ENCODE peak calls at places on chromosomes 4 and X, in five cellular contexts. L is astrocyte of the spinal cord, W is right cardiac atrium, R is epithelial cell of esophagus, E is cardiac fibroblast. J is an unnamed sample.

GRCh38 chrX:68417651-68418050 is 15.6 kb downstream of the OPHN1 start:
- DNase-seq in L (no peak), E (no peak), R (peak), W (no peak), J (no peak)

GRCh38 chr4:66639361-66639760 is 905.9 kb downstream of the CENPC start:
- DNase-seq in E (peak), W (no peak), R (peak), L (peak), J (no peak)

GRCh38 chrX:124342174-124342867 is 4.0 kb upstream of the SH2D1A start:
- DNase-seq in L (no peak), R (no peak), E (no peak), W (no peak), J (no peak)

GRCh38 chrX:154121961-154122360 is 22.1 kb upstream of the OPN1LW start:
- DNase-seq in R (peak), L (no peak), W (no peak), E (no peak), J (no peak)

GRCh38 chr4:39037491-39037825 is 5.2 kb upstream of the TMEM156 start:
- DNase-seq in L (peak), R (peak), E (peak), W (no peak), J (no peak)

GRCh38 chr4:136831553-136831952 is 700.7 kb downstream of the PCDH18 start:
- DNase-seq in R (no peak), W (no peak), E (no peak), L (no peak), J (peak)

GRCh38 chr4:118941799-118942198 is 53.1 kb downstream of the SYNPO2 start:
- DNase-seq in L (peak), R (no peak), E (peak), W (no peak), J (no peak)

GRCh38 chr4:162015090-162015489 is 148.7 kb downstream of the FSTL5 start:
- DNase-seq in W (no peak), E (peak), L (no peak), R (peak), J (no peak)

GRCh38 chr4:91288702-91289311 is 1015.0 kb upstream of the GRID2 start:
- DNase-seq in E (no peak), W (no peak), L (no peak), R (peak), J (no peak)

GRCh38 chrX:47223476-47224250 is 5.2 kb downstream of the CDK16 start:
- DNase-seq in L (no peak), W (no peak), E (no peak), R (no peak), J (no peak)

GRCh38 chr4:98688416-98689290 is 30.2 kb upstream of the TSPAN5 start:
- DNase-seq in L (peak), W (no peak), E (peak), R (peak), J (peak)

GRCh38 chr4:173121044-173121685 is 47.4 kb upstream of the GALNT7 start:
- DNase-seq in L (peak), E (peak), R (peak), W (no peak), J (peak)

GRCh38 chrX:2697306-2697705 is 6.2 kb downstream of the CD99 start:
- DNase-seq in E (no peak), R (peak), W (no peak), L (no peak), J (no peak)

GRCh38 chr4:8343051-8343966 is 73.8 kb downstream of the HTRA3 start:
- DNase-seq in R (no peak), L (no peak), E (no peak), W (peak), J (no peak)

GRCh38 chr4:115537387-115537786 is 424.0 kb upstream of the NDST4 start:
- DNase-seq in W (no peak), L (peak), E (peak), R (peak), J (no peak)

GRCh38 chr4:103002551-103002950 is 17.0 kb downstream of the SLC9B1 start:
- DNase-seq in R (peak), E (peak), W (no peak), L (peak), J (no peak)

GRCh38 chrX:22534643-22535042 is 261.9 kb downstream of the CBLL2 start:
- DNase-seq in R (peak), E (peak), W (peak), L (peak), J (no peak)

GRCh38 chr4:19982556-19982955 is 269.1 kb upstream of the SLIT2 start:
- DNase-seq in R (peak), E (peak), W (no peak), L (peak), J (no peak)

GRCh38 chr4:52837716-52838558 is 24.2 kb upstream of the RASL11B start:
- DNase-seq in L (peak), E (peak), R (peak), W (no peak), J (peak)

GRCh38 chr4:4860381-4860802 is 927 bp downstream of the MSX1 start:
- DNase-seq in E (peak), L (peak), W (no peak), R (no peak), J (no peak)

GRCh38 chr4:105474110-105474518 is 252 bp upstream of the PPA2 start:
- DNase-seq in L (peak), R (peak), E (peak), W (peak), J (no peak)

GRCh38 chr4:154004028-154004427 is 215.1 kb upstream of the SFRP2 start:
- DNase-seq in L (no peak), R (no peak), E (peak), W (no peak), J (no peak)

GRCh38 chr4:52577285-52577968 is 81.7 kb downstream of the USP46 start:
- DNase-seq in E (peak), R (peak), W (no peak), L (peak), J (no peak)

GRCh38 chr4:98801259-98801725 is 127.6 kb downstream of the EIF4E start:
- DNase-seq in W (no peak), L (no peak), E (no peak), R (no peak), J (no peak)

GRCh38 chrX:46376246-46376885 is 168.9 kb downstream of the ZNF674 start:
- DNase-seq in L (peak), R (peak), W (no peak), E (peak), J (peak)

GRCh38 chr4:87977521-87978278 is 2.2 kb downstream of the SPP1 start:
- DNase-seq in R (no peak), E (no peak), L (no peak), W (no peak), J (no peak)
- H3K4me3 ChIP-seq in R (no peak), E (no peak), L (no peak), W (no peak), J (no peak)

GRCh38 chrX:1502241-1502640 is 34.7 kb downstream of the P2RY8 start:
- DNase-seq in W (no peak), L (no peak), R (no peak), E (no peak), J (no peak)

GRCh38 chrX:1506916-1507315 is 30.1 kb downstream of the P2RY8 start:
- DNase-seq in W (no peak), L (no peak), E (no peak), R (no peak), J (no peak)

GRCh38 chrX:1502853-1503252 is 34.1 kb downstream of the P2RY8 start:
- DNase-seq in E (no peak), W (no peak), L (no peak), R (no peak), J (no peak)

GRCh38 chrX:1496076-1496475 is 40.9 kb downstream of the P2RY8 start:
- DNase-seq in W (no peak), L (no peak), E (no peak), R (no peak), J (no peak)

DNA sequence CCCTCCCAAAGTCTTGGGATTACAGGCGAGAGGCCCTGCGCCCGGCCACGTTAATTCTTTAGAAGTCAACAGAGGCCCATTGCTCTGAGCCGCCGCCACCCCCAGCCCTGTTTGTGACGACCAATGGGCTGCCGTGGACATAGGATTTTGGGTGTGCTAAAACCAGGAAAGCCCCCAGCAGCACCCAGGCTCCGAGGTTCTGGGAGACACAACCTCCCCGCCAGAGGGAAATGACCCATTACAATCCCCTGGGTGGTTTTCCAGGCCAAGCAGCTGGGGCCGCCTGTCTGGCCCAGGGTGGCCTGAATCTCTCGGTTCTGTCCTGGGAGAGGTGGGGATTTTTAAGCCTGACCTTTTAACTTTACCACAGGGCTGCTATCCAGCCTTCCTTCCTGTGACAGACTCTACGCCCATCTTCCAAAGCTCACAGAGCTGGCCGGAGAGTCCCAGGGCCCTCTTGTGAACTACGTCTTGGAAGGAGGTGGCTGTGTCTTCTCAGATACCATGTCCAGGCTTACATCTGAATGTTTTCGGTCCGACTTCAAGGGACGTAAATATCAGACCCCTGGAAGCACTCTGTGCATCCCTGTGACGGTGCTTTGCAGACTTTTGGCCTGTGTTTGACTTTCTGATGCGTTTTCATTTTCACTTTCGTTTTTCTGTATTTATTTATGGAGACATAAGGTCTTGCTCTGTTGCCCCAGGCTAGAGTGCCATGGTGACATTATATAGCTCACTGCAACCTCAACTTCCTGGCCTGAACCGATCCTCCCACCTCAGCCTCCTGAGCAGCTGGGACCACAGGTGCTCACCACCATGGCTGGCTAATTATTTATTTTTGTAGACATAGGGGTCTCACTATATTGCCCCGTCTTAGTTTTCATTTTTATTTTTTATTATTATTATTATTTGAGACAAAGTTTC is 36.0 kb downstream of the P2RY8 start:
- DNase-seq in L (no peak), E (no peak), W (no peak), R (no peak), J (peak)
- H3K4me3 ChIP-seq in L (no peak), E (no peak), W (no peak), R (no peak), J (no peak)

GRCh38 chrX:119573222-119573621 is 1.1 kb upstream of the UBE2A start:
- DNase-seq in W (no peak), L (no peak), R (no peak), E (no peak), J (no peak)
- H3K4me3 ChIP-seq in W (peak), L (peak), R (peak), E (peak), J (peak)

GRCh38 chr4:165610679-165611551 is 232.1 kb downstream of the CPE start:
- DNase-seq in W (no peak), E (no peak), L (no peak), R (no peak), J (no peak)
- H3K4me3 ChIP-seq in W (no peak), E (no peak), L (no peak), R (no peak), J (no peak)